ENCODE peak calls at places on chromosomes 7 and 10, in ten cellular contexts. G is iPS-NIHi11; X is iris pigment epithelial cell; B is Caco-2; J is left ventricle myocardium inferior; M is nucleus accumbens; E is fibroblast of lung; P is MV-4-11; H is stimulated activated naive CD8-positive, alpha-beta T cell treated with anti-CD3 and anti-CD28 coated beads, Interleukin-15, amount 100 ng/mL, for 72 hours; N is IMR-90. V is an unnamed sample.

GRCh38 chr10:114400091-114400490 is 4.2 kb downstream of the AFAP1L2 start:
- DNase-seq in M (no peak), H (no peak), E (no peak), N (no peak), P (no peak), X (no peak), G (no peak), J (no peak), B (no peak), V (no peak)

GRCh38 chr10:113347508-113347907 is 205.3 kb upstream of the HABP2 start:
- DNase-seq in B (no peak), E (peak), H (no peak), J (peak), M (no peak), P (no peak), X (no peak), N (no peak), G (no peak), V (no peak)

GRCh38 chr7:71842376-71842775 is 569.8 kb downstream of the CALN1 start:
- DNase-seq in J (no peak), X (no peak), B (no peak), H (no peak), N (no peak), G (no peak), E (no peak), M (no peak), P (no peak), V (no peak)

GRCh38 chr7:48637382-48637781 is 287.0 kb upstream of the CDC14C start:
- DNase-seq in E (peak), H (no peak), X (no peak), M (no peak), P (no peak), J (no peak), N (no peak), B (no peak), G (no peak), V (peak)

GRCh38 chr7:50474382-50475155 is 24.4 kb upstream of the FIGNL1 start:
- DNase-seq in J (no peak), H (no peak), G (no peak), X (no peak), E (no peak), P (no peak), N (no peak), B (no peak), M (no peak), V (no peak)

GRCh38 chr10:92688927-92689662 is 660 bp upstream of the HHEX start:
- DNase-seq in J (no peak), M (no peak), G (peak), X (peak), P (peak), B (peak), N (peak), E (peak), H (no peak), V (peak)

GRCh38 chr7:52925332-52925731 is 110.1 kb upstream of the POM121L12 start:
- DNase-seq in J (no peak), E (no peak), B (no peak), M (no peak), N (no peak), H (no peak), P (no peak), X (no peak), G (peak), V (no peak)

GRCh38 chr10:126224967-126225671 is 163.2 kb downstream of the ADAM12 start:
- DNase-seq in G (no peak), H (no peak), J (no peak), P (no peak), M (no peak), E (no peak), N (no peak), X (no peak), B (no peak), V (peak)

GRCh38 chr10:100146875-100147665 is 38.8 kb downstream of the ERLIN1 start:
- DNase-seq in X (peak), H (no peak), G (no peak), N (no peak), M (no peak), P (peak), J (no peak), B (no peak), E (no peak), V (no peak)

GRCh38 chr7:22730921-22731654 is 4.1 kb downstream of the IL6 start:
- DNase-seq in G (no peak), N (peak), B (no peak), X (peak), H (no peak), P (peak), M (no peak), E (peak), J (no peak), V (no peak)

GRCh38 chr7:27424231-27424630 is 181.6 kb downstream of the EVX1 start:
- DNase-seq in B (no peak), P (no peak), J (no peak), E (no peak), H (no peak), M (no peak), N (no peak), G (no peak), X (no peak), V (no peak)

GRCh38 chr10:1474376-1475094 is 262.8 kb downstream of the ADARB2 start:
- DNase-seq in E (no peak), X (no peak), B (no peak), H (no peak), N (no peak), P (no peak), M (no peak), G (no peak), J (no peak), V (no peak)

GRCh38 chr7:95840953-95841950 is 68.9 kb downstream of the DYNC1I1 start:
- DNase-seq in B (peak), J (no peak), G (peak), M (no peak), H (no peak), E (no peak), P (peak), N (no peak), X (no peak), V (no peak)

GRCh38 chr10:114301951-114302710 is 63.1 kb downstream of the VWA2 start:
- DNase-seq in M (no peak), N (no peak), H (no peak), G (no peak), X (no peak), B (no peak), P (no peak), E (no peak), J (no peak), V (peak)

GRCh38 chr10:132663666-132664365 is 122.1 kb downstream of the NKX6-2 start:
- DNase-seq in B (no peak), X (no peak), N (no peak), E (no peak), J (no peak), P (no peak), M (no peak), H (no peak), G (no peak), V (no peak)

GRCh38 chr7:142939226-142939910 is at the start of gene LLCFC1:
- DNase-seq in B (peak), X (no peak), H (no peak), N (no peak), P (no peak), M (no peak), G (peak), J (no peak), E (no peak), V (no peak)

GRCh38 chr7:55078465-55079372 is 59.9 kb downstream of the EGFR start:
- DNase-seq in B (peak), M (no peak), P (no peak), E (no peak), H (no peak), N (no peak), X (no peak), J (no peak), G (peak), V (peak)

GRCh38 chr7:101733713-101734475 is 83.5 kb upstream of the CUX1 start:
- DNase-seq in N (peak), X (peak), H (no peak), G (peak), E (peak), B (peak), M (no peak), P (peak), J (peak), V (peak)

GRCh38 chr10:119265691-119266090 is 58.3 kb downstream of the GRK5 start:
- DNase-seq in M (no peak), H (no peak), G (no peak), B (no peak), X (no peak), E (no peak), P (no peak), N (no peak), J (no peak), V (no peak)

GRCh38 chr10:99964791-99965190 is 45.0 kb downstream of the DNMBP start:
- DNase-seq in P (peak), J (no peak), B (peak), H (no peak), X (peak), G (no peak), M (no peak), N (peak), E (peak), V (no peak)

GRCh38 chr7:33888206-33888605 is 17.1 kb upstream of the BMPER start:
- DNase-seq in N (no peak), B (no peak), E (peak), J (no peak), H (no peak), M (no peak), X (no peak), G (no peak), P (no peak), V (no peak)

GRCh38 chr10:43194266-43194665 is 56.0 kb downstream of the CSGALNACT2 start:
- DNase-seq in H (no peak), G (no peak), B (no peak), P (no peak), M (no peak), X (no peak), E (no peak), N (no peak), J (no peak), V (no peak)

V was measured in retina.